ENCODE peak calls at places on chromosome 17, in eight cellular contexts. R is AG10803, C is foreskin fibroblast, P is prostate gland, W is cardiac muscle cell, V is GM12865, L is uterus, J is heart right ventricle. T is an unnamed sample.

GRCh38 chr17:16568541-16569357 is at the start of gene ZNF287:
- DNase-seq in L (peak), W (peak), J (peak), V (peak), R (peak), P (peak), C (peak), T (peak)

GRCh38 chr17:79072544-79072943 is 2.1 kb upstream of the ENGASE start:
- DNase-seq in P (no peak), L (no peak), J (no peak), V (no peak), C (no peak), R (no peak), W (no peak), T (no peak)

GRCh38 chr17:41178341-41178740 is 320 bp upstream of the KRTAP4-2 start:
- DNase-seq in P (no peak), V (no peak), C (peak), J (no peak), R (peak), L (no peak), W (no peak), T (no peak)

GRCh38 chr17:3513305-3514035 is 37.7 kb downstream of the ASPA start:
- DNase-seq in L (no peak), V (no peak), P (no peak), J (no peak), C (no peak), R (no peak), W (no peak), T (no peak)

GRCh38 chr17:73203135-73203787 is 10.4 kb downstream of the COG1 start:
- DNase-seq in C (peak), L (peak), W (peak), P (peak), J (no peak), R (no peak), V (no peak), T (peak)

GRCh38 chr17:40547079-40547784 is 18.0 kb downstream of the CCR7 start:
- DNase-seq in J (no peak), C (no peak), L (peak), V (peak), W (no peak), P (peak), R (no peak), T (no peak)

GRCh38 chr17:76074390-76075363 is at the start of gene GALR2:
- DNase-seq in L (no peak), R (no peak), W (peak), C (no peak), J (no peak), V (no peak), P (no peak), T (no peak)

GRCh38 chr17:50205931-50206505 is 4.6 kb upstream of the COL1A1 start:
- DNase-seq in L (peak), W (no peak), C (peak), P (no peak), R (no peak), J (no peak), V (no peak), T (no peak)

GRCh38 chr17:61837175-61838051 is 25.9 kb downstream of the BRIP1 start:
- DNase-seq in C (peak), J (peak), P (peak), R (peak), V (peak), L (no peak), W (peak), T (peak)

GRCh38 chr17:2059125-2059836 is 4.4 kb downstream of the HIC1 start:
- DNase-seq in P (no peak), W (no peak), V (no peak), C (no peak), L (no peak), R (no peak), J (no peak), T (no peak)

GRCh38 chr17:61410555-61411089 is 11.0 kb downstream of the TBX2 start:
- DNase-seq in J (peak), R (peak), P (no peak), W (peak), C (peak), V (peak), L (peak), T (no peak)

GRCh38 chr17:45016823-45017222 is 34.6 kb downstream of the DCAKD start:
- DNase-seq in L (no peak), W (no peak), V (no peak), P (no peak), R (peak), J (no peak), C (peak), T (no peak)

GRCh38 chr17:27756467-27757371 is 43.6 kb downstream of the NOS2 start:
- DNase-seq in R (peak), W (peak), V (peak), L (no peak), P (peak), J (peak), C (peak), T (peak)

GRCh38 chr17:9900019-9900594 is 5.0 kb downstream of the RCVRN start:
- DNase-seq in W (peak), V (no peak), J (no peak), C (peak), P (no peak), L (peak), R (peak), T (no peak)

GRCh38 chr17:27038676-27039075 is 255.2 kb upstream of the WSB1 start:
- DNase-seq in P (no peak), W (no peak), R (no peak), C (no peak), V (no peak), J (no peak), L (no peak), T (no peak)

GRCh38 chr17:17089796-17090641 is 47.8 kb downstream of the MPRIP start:
- DNase-seq in P (no peak), J (no peak), V (no peak), R (no peak), L (no peak), W (no peak), C (no peak), T (no peak)

GRCh38 chr17:18059283-18059682 is 20.1 kb downstream of the GID4 start:
- DNase-seq in V (no peak), W (no peak), P (no peak), L (no peak), R (no peak), C (no peak), J (no peak), T (no peak)

GRCh38 chr17:58348038-58348437 is 4.0 kb downstream of the SUPT4H1 start:
- DNase-seq in C (no peak), V (no peak), J (no peak), R (no peak), L (no peak), P (no peak), W (no peak), T (no peak)

GRCh38 chr17:37551788-37552187 is 57.4 kb downstream of the SYNRG start:
- DNase-seq in C (no peak), V (no peak), R (peak), L (no peak), P (peak), J (no peak), W (no peak), T (no peak)

GRCh38 chr17:394718-395095 is 42.1 kb upstream of the RPH3AL start:
- DNase-seq in W (no peak), V (no peak), R (no peak), L (no peak), J (no peak), P (no peak), C (no peak), T (no peak)

GRCh38 chr17:79925242-79925957 is 86.2 kb upstream of the CBX4 start:
- DNase-seq in V (no peak), R (peak), W (no peak), L (no peak), C (peak), P (peak), J (peak), T (peak)

GRCh38 chr17:33469911-33470310 is 176.8 kb upstream of the ASIC2 start:
- DNase-seq in R (peak), C (peak), J (peak), L (peak), V (no peak), P (no peak), W (no peak), T (no peak)

DNA sequence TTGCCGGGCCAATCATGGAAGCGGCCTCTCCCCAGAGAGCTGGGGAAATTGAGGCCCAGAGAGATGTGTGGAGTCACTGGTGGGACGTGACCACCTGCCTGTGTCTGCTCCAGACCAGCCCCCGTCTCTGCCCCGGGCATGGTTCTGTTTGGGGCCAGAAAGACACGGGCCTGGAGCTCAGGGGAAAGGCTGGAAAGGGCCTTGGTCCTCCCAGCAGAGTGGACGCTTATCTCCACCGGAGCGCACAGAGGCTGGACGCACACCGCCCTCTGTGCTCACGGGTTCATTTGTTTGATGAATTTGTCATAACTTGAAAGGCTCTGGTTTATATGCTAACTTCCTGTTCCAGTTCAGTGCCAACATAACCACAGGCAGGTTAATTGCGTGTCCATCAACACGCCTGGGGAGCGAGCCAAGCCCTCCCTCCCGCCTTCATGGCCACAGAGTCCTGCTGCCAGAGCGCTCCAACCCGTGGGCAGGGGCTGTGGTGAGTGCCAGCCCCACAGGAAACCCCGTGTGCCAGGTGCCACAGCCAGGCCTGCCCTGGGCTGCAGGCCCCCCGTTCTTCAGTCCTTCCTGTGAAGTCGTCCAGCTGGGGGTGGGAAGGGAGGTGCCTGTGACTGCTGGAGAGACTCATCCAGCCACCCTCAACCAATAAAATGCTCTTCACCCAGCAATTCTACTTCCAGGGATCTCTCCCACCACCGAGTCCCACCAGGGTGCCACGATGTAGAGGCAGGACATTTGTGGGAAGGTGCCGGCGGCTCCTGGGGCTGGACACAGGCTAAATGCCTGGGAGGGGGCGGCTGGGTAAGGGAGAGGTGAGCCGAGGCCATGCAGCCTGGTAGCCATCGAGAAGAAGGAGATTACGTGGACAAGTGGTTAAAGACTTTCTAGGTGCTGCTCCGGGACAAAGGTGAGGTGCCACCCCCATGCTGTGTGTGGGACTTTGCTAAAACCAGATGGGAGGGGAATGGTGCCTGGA is 29.4 kb upstream of the BAHCC1 start:
- DNase-seq in C (no peak), P (peak), W (no peak), J (no peak), V (peak), R (no peak), L (peak), T (peak)
- H3K4me3 ChIP-seq in C (no peak), P (peak), W (no peak), J (peak), V (no peak), R (no peak), L (peak), T (peak)

GRCh38 chr17:30236807-30237206 is 1.3 kb upstream of the SLC6A4 start:
- DNase-seq in V (peak), P (peak), R (peak), L (no peak), C (peak), J (peak), W (peak), T (no peak)

GRCh38 chr17:30238387-30239088 is 3.0 kb upstream of the SLC6A4 start:
- DNase-seq in P (no peak), C (no peak), L (no peak), V (no peak), J (no peak), R (no peak), W (peak), T (no peak)

GRCh38 chr17:30239089-30239462 is 3.6 kb upstream of the SLC6A4 start:
- DNase-seq in P (no peak), V (peak), C (no peak), L (no peak), W (no peak), J (no peak), R (no peak), T (no peak)

GRCh38 chr17:30237296-30238002 is 2.0 kb upstream of the SLC6A4 start:
- DNase-seq in J (no peak), R (no peak), C (no peak), V (no peak), P (no peak), W (no peak), L (no peak), T (no peak)

DNA sequence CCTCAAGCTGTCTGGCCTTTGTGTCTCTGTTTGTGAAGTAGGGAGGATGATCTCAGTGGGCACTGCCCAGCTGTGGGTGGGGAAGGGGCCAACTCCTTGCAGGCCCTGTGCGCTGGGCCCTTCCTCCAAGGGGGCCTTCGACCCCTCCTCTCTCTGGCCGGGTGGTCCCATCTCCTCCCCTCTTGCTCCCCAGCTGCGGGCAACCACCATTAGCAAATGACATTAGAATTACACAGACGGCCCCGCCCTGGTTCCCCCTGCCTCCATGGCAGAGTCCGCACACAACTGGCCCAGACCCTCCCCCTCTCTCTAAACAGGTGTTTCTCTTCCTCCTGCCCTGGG is 2.5 kb upstream of the SLC6A4 start:
- DNase-seq in W (no peak), C (no peak), L (no peak), J (no peak), R (no peak), V (no peak), P (no peak), T (no peak)
- TF ChIP-seq CTCF in W (no peak), C (no peak), L (no peak), J (no peak), R (no peak), V (no peak), P (no peak), T (no peak)

GRCh38 chr17:5584383-5584951 is at the start of gene NLRP1:
- DNase-seq in L (peak), V (peak), R (peak), W (peak), P (peak), C (peak), J (peak), T (no peak)
- H3K4me3 ChIP-seq in L (peak), V (peak), R (peak), W (no peak), P (peak), C (peak), J (peak), T (no peak)

GRCh38 chr17:71232801-71233559 is 887.8 kb upstream of the SOX9 start:
- DNase-seq in C (peak), L (no peak), P (no peak), W (no peak), V (no peak), R (no peak), J (no peak), T (no peak)

GRCh38 chr17:71234349-71234748 is 886.5 kb upstream of the SOX9 start:
- DNase-seq in R (peak), W (no peak), P (no peak), C (peak), V (peak), L (no peak), J (no peak), T (no peak)

DNA sequence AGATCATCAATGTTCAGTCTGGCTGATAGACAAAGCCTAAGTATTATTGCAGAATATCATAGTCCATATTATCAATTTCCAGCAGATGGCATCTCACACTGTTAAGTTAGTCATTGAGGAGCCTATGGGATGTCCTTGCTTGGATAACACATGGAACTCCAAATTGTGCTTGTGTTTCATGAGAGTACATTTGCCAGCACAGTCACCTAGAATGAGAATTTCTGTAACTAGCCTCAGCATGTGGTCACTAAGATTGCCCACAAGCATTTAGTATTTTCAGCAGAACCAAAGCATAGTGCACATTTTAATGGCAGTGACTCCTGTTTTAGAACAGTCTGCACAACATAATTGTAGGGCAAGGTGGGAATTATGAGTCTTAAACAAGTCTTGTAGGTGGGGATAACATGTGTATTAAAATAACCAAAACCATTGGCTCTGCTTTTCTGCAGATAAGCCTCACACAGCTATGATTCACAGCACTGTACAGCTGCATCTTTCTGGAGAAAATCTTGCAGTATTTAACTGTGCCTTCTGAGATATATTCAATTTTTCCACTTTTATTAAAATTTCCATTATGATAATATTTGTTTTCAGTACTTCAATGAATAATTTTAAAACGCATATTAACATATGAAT is 882.8 kb upstream of the SOX9 start:
- DNase-seq in L (no peak), R (peak), V (no peak), C (peak), J (no peak), P (no peak), W (no peak), T (peak)
- TF ChIP-seq CTCF in L (no peak), R (peak), V (no peak), C (peak), J (no peak), P (peak), W (peak), T (peak)

DNA sequence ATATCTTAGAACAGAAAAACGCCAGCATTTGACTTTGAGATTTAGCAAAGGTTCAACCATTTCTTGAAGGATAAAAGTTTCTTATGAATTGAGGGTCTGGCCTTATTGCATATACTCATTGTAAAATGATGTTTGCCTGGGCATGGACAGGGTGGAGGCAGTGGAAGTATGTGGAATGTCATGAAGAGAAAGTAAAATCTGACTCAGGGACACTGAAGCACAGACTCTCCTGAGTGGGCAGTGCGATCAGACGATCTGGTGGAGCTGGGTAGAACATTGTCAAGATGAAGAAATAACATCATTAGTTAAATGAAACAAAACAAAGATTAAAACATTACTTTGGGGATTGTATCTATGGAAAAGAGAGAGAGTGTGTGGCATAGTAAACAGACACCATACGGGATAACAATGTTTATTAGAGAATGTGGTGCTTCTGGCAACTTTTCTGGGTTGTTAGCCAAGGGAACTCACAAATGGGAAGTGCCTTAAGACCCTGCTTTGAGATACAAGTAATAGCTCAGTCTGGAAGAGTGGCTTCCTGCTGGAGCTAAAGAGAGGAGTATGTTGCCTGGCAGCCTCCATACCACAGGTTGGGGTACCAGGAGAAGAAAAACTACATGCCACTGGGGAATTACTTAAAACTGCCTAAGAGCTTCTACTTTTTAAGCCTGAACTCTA is 4.5 kb downstream of the MAP3K3 start:
- DNase-seq in V (no peak), R (peak), C (peak), P (no peak), W (no peak), L (no peak), J (no peak), T (no peak)
- H3K4me3 ChIP-seq in V (no peak), R (no peak), C (no peak), P (no peak), W (no peak), L (no peak), J (no peak), T (no peak)

DNA sequence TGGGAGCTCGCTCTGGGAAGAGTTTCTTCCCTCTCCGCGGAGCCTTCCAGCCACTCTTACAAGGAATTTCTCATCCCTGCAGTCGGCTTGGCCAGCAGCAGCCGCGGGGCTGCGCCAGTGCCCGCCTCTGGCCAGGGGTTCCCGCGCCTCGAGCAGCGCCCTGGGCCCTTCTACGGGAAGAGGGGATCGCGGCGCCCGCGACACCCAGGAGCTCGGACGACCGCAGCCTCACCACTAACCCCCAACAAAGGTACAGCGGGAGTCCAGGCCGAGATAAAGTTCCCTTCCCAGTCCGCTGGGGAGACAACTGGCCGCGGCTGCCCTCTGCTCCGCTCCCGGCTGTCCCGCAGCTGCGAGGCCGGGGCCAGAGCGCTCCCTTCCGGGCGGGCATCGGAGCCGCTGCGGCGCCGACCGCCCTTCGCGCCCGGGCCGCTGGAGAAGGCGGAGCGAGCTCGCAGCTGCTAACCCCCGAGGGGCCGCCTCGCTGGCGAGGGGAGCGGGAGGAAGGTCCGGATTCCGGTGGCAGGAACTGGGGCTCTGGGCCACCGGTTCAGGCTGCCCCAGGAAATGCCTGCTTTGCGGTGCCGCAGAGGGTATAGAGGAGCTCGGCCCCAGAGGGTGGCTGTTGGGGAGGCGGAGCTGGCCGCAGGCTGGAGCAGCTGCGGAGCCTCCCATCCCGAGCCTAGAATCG is 3.6 kb upstream of the HS3ST3B1 start:
- DNase-seq in V (no peak), W (peak), R (peak), P (no peak), J (no peak), L (no peak), C (peak), T (no peak)
- TF ChIP-seq CTCF in V (no peak), W (peak), R (peak), P (peak), J (peak), L (no peak), C (peak), T (peak)

DNA sequence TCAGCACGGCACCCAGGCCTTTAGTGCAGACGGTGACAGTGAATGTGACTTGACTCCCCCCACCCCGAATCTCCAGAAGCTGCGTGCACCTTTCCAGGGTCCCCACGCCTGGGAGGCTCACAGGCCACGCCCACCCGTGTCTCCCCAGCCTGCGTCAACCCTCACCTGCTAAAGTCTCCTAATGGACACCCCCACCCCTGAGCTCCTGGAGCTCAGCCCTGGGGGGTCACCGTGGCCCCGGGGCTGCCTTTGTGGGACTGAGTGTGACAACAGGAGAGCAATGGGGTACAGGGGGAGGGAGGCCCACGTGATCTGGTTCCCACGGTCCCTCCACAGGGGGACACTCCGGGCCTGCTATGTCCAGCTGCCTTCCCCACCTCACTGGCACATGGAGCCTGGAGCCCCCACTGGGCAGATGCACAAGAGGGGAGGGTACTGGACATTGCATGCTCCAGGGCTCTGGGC is 7.4 kb upstream of the FASN start:
- DNase-seq in V (no peak), L (peak), P (no peak), W (no peak), C (no peak), J (no peak), R (no peak), T (no peak)
- H3K4me3 ChIP-seq in V (peak), L (no peak), P (no peak), W (no peak), C (no peak), J (peak), R (no peak), T (peak)

T was measured in LNCaP clone FGC.